ENCODE peak calls at places on chromosomes 3 and 15, in seven cellular contexts. One of them, this sample, is unnamed.

GRCh38 chr3:127100459-127101410 is 92.2 kb upstream of the PRR23E start:
- DNase-seq in heart left ventricle: no peak
- DNase-seq in IMR-90: no peak
- DNase-seq in ovary: no peak
- DNase-seq in gastrocnemius medialis: no peak
- DNase-seq in A549: no peak
- DNase-seq in HCT116: no peak
- DNase-seq in this sample: no peak

GRCh38 chr3:175885196-175885766 is 1026.1 kb downstream of the NAALADL2 start:
- DNase-seq in gastrocnemius medialis: no peak
- DNase-seq in A549: no peak
- DNase-seq in HCT116: no peak
- DNase-seq in ovary: no peak
- DNase-seq in IMR-90: no peak
- DNase-seq in heart left ventricle: no peak
- DNase-seq in this sample: no peak

GRCh38 chr3:45154641-45155147 is 8.5 kb upstream of the CDCP1 start:
- DNase-seq in gastrocnemius medialis: no peak
- DNase-seq in heart left ventricle: no peak
- DNase-seq in ovary: no peak
- DNase-seq in IMR-90: peak; percentile 69
- DNase-seq in HCT116: no peak
- DNase-seq in A549: no peak
- DNase-seq in this sample: no peak

GRCh38 chr3:179898024-179898423 is 138.7 kb downstream of the PEX5L start:
- DNase-seq in heart left ventricle: no peak
- DNase-seq in ovary: no peak
- DNase-seq in IMR-90: peak; percentile 55
- DNase-seq in gastrocnemius medialis: no peak
- DNase-seq in A549: peak; percentile 2
- DNase-seq in HCT116: peak; percentile 66
- DNase-seq in this sample: no peak

GRCh38 chr15:94021621-94022320 is 209.6 kb upstream of the MCTP2 start:
- DNase-seq in gastrocnemius medialis: no peak
- DNase-seq in IMR-90: no peak
- DNase-seq in A549: no peak
- DNase-seq in heart left ventricle: no peak
- DNase-seq in ovary: no peak
- DNase-seq in HCT116: no peak
- DNase-seq in this sample: no peak

GRCh38 chr15:57500256-57500655 is 91.4 kb upstream of the MYZAP start:
- DNase-seq in gastrocnemius medialis: no peak
- DNase-seq in HCT116: no peak
- DNase-seq in IMR-90: no peak
- DNase-seq in A549: no peak
- DNase-seq in heart left ventricle: no peak
- DNase-seq in ovary: no peak
- DNase-seq in this sample: no peak

GRCh38 chr3:107525101-107525953 is 2.6 kb downstream of the BBX start:
- DNase-seq in IMR-90: no peak
- DNase-seq in gastrocnemius medialis: peak; percentile 21
- DNase-seq in ovary: peak; percentile 46
- DNase-seq in heart left ventricle: peak; percentile 42
- DNase-seq in A549: no peak
- DNase-seq in HCT116: no peak
- DNase-seq in this sample: no peak

GRCh38 chr15:67049351-67050044 is 15.9 kb upstream of the SMAD3 start:
- DNase-seq in ovary: no peak
- DNase-seq in A549: no peak
- DNase-seq in IMR-90: peak; percentile 92
- DNase-seq in HCT116: no peak
- DNase-seq in gastrocnemius medialis: no peak
- DNase-seq in heart left ventricle: no peak
- DNase-seq in this sample: no peak

GRCh38 chr3:9861626-9862130 is 17.9 kb upstream of the RPUSD3 start:
- DNase-seq in HCT116: no peak
- DNase-seq in IMR-90: no peak
- DNase-seq in gastrocnemius medialis: no peak
- DNase-seq in heart left ventricle: no peak
- DNase-seq in ovary: no peak
- DNase-seq in A549: no peak
- DNase-seq in this sample: no peak

GRCh38 chr3:186760141-186760813 is 23.1 kb upstream of the EIF4A2 start:
- DNase-seq in HCT116: peak; percentile 84
- DNase-seq in ovary: no peak
- DNase-seq in A549: no peak
- DNase-seq in heart left ventricle: no peak
- DNase-seq in IMR-90: no peak
- DNase-seq in gastrocnemius medialis: no peak
- DNase-seq in this sample: no peak

GRCh38 chr3:195867631-195868335 is 40.6 kb downstream of the TNK2 start:
- DNase-seq in IMR-90: no peak
- DNase-seq in gastrocnemius medialis: peak; percentile 18
- DNase-seq in ovary: no peak
- DNase-seq in HCT116: no peak
- DNase-seq in A549: no peak
- DNase-seq in heart left ventricle: no peak
- DNase-seq in this sample: no peak

GRCh38 chr3:123067689-123068226 is 933 bp downstream of the PDIA5 start:
- DNase-seq in heart left ventricle: no peak
- DNase-seq in A549: peak; percentile 59
- DNase-seq in ovary: no peak
- DNase-seq in IMR-90: no peak
- DNase-seq in HCT116: no peak
- DNase-seq in gastrocnemius medialis: no peak
- DNase-seq in this sample: no peak

GRCh38 chr3:123069021-123069381 is 2.2 kb downstream of the PDIA5 start:
- DNase-seq in heart left ventricle: no peak
- DNase-seq in A549: no peak
- DNase-seq in gastrocnemius medialis: no peak
- DNase-seq in HCT116: no peak
- DNase-seq in ovary: no peak
- DNase-seq in IMR-90: no peak
- DNase-seq in this sample: no peak

GRCh38 chr3:123068227-123069020 is 1.6 kb downstream of the PDIA5 start:
- DNase-seq in A549: peak; percentile 60
- DNase-seq in ovary: no peak
- DNase-seq in heart left ventricle: no peak
- DNase-seq in gastrocnemius medialis: no peak
- DNase-seq in IMR-90: no peak
- DNase-seq in HCT116: peak; percentile 45
- DNase-seq in this sample: no peak

GRCh38 chr3:123066599-123066895 is 278 bp upstream of the PDIA5 start:
- DNase-seq in heart left ventricle: no peak
- DNase-seq in gastrocnemius medialis: no peak
- DNase-seq in IMR-90: no peak
- DNase-seq in ovary: no peak
- DNase-seq in HCT116: no peak
- DNase-seq in A549: no peak
- DNase-seq in this sample: no peak

GRCh38 chr3:123066896-123067688 is at the start of gene PDIA5:
- DNase-seq in HCT116: peak; percentile 77
- DNase-seq in IMR-90: peak; percentile 86
- DNase-seq in A549: peak; percentile 97
- DNase-seq in gastrocnemius medialis: peak; percentile 85
- DNase-seq in heart left ventricle: peak; percentile 92
- DNase-seq in ovary: peak; percentile 85
- DNase-seq in this sample: peak; percentile 82
- TF ChIP-seq POLR2A in HCT116: peak; percentile 70
- TF ChIP-seq POLR2A in IMR-90: peak; percentile 79
- TF ChIP-seq POLR2A in A549: peak; percentile 89
- TF ChIP-seq POLR2A in gastrocnemius medialis: peak; percentile 58
- TF ChIP-seq POLR2A in heart left ventricle: no peak
- TF ChIP-seq POLR2A in ovary: peak; percentile 77
- TF ChIP-seq POLR2A in this sample: peak; percentile 69

DNA sequence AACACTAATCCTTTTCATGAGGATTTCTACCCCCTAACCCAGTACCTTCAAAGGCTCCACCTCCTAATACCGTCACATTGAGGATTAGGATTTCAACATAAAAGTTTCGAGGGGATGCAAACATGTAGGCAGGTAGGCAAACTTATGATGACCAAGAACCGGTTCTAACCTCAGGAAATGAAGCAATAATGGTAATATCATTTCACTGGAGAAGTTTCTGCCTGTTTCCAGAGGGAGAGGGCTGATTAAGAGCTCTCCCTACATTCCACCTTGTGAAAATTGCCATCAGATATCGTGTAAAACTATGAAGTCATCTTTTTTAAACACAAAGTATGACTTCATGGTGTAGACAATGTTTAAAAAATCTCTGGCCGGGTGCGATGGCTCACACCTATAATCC is 31.6 kb downstream of the NKIRAS1 start:
- DNase-seq in HCT116: no peak
- DNase-seq in A549: no peak
- DNase-seq in heart left ventricle: no peak
- DNase-seq in gastrocnemius medialis: no peak
- DNase-seq in ovary: no peak
- DNase-seq in IMR-90: no peak
- DNase-seq in this sample: no peak
- H3K4me1 ChIP-seq in HCT116: no peaks in the 10 kb centered on the region
- H3K4me1 ChIP-seq in A549: peaks cover 13% of the 10 kb centered on the region
- H3K4me1 ChIP-seq in heart left ventricle: peaks cover 28% of the 10 kb centered on the region
- H3K4me1 ChIP-seq in gastrocnemius medialis: peaks cover 34% of the 10 kb centered on the region
- H3K4me1 ChIP-seq in ovary: no peaks in the 10 kb centered on the region
- H3K4me1 ChIP-seq in IMR-90: no peaks in the 10 kb centered on the region
- H3K4me1 ChIP-seq in this sample: no peaks in the 10 kb centered on the region

DNA sequence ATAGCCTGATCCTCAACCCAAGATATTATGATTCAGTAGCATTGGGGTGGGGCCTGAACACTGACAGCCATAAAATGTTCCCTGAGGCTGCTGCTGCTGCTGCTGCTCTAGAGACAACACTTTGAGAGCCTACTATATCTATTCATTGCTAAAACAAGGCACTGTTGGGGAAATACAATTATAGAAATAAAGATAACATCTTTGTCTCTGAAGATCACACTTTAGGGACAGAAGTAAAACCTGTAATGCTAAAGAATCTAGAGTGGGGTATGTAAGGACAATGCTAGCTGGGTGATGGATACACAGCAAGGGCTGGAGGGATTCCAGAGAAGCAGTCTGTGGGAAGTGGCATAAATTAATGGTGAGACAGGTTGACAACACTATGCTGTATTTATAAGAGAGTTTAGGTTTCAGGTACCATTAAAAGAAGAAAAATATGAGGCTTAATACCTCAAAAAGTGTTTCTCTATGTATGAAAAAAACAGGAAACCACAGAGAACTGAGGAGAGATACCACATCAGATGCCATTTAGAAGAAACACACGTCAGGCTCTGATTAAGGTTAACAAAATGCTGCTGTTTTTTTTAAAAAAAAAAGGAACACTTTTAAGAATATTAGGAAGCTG is 115.9 kb downstream of the CBLB start:
- DNase-seq in ovary: no peak
- DNase-seq in HCT116: no peak
- DNase-seq in heart left ventricle: no peak
- DNase-seq in A549: no peak
- DNase-seq in IMR-90: no peak
- DNase-seq in gastrocnemius medialis: no peak
- DNase-seq in this sample: no peak
- TF ChIP-seq POLR2A in ovary: no peak
- TF ChIP-seq POLR2A in HCT116: no peak
- TF ChIP-seq POLR2A in heart left ventricle: no peak
- TF ChIP-seq POLR2A in A549: no peak
- TF ChIP-seq POLR2A in IMR-90: no peak
- TF ChIP-seq POLR2A in gastrocnemius medialis: no peak
- TF ChIP-seq POLR2A in this sample: no peak

GRCh38 chr3:72265250-72265649 is 480.3 kb upstream of the PROK2 start:
- DNase-seq in IMR-90: no peak
- DNase-seq in ovary: no peak
- DNase-seq in HCT116: peak; percentile 21
- DNase-seq in gastrocnemius medialis: no peak
- DNase-seq in A549: no peak
- DNase-seq in heart left ventricle: no peak
- DNase-seq in this sample: no peak
- H3K4me1 ChIP-seq in IMR-90: peaks cover 5% of the 10 kb centered on the region
- H3K4me1 ChIP-seq in ovary: peaks cover 21% of the 10 kb centered on the region
- H3K4me1 ChIP-seq in HCT116: peaks cover 5% of the 10 kb centered on the region
- H3K4me1 ChIP-seq in gastrocnemius medialis: peaks cover 2% of the 10 kb centered on the region
- H3K4me1 ChIP-seq in A549: peaks cover 8% of the 10 kb centered on the region
- H3K4me1 ChIP-seq in heart left ventricle: peaks cover 16% of the 10 kb centered on the region
- H3K4me1 ChIP-seq in this sample: no peaks in the 10 kb centered on the region

DNA sequence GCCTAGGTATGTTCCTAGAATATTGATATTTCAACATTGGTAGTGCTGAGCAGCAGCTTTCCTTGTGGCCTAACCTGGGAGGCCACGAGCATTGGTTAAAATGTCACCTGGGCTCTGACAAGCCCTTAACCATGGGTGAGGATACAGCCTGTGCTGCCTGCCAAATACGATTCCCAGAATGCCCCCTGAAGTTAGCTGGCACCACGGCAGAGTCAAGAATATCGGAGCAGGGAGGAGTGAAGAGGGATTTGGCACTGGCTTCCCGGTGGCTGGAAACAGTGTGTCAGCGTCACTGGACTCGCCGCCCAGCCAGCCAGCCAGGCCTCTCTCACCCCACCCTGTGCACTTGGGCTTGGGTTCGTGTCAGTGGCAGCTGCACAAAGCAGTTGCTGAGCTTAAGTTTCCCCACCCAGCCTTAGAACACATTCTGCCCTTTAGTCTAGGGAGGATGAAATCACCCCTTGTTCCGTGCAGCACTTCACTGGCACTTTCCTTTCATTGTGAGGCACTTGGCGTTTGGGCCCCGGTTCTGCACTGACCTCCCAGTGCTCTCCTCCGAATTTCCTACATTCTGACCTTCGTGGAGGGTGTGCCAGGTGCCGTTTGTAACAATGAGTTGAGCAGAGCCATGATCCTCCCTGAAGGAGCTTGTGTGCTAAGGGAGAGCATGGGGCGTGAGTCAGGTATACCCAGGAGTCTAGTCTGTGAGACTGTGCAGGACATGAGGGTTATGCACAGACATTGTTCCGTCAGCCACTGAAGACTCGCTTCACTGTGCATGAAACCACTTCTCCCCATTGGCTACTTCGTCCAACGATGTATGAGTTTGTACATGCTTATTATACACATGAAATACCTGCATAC is 152.8 kb upstream of the BHLHE40 start:
- DNase-seq in A549: peak; percentile 21
- DNase-seq in gastrocnemius medialis: peak; percentile 90
- DNase-seq in ovary: no peak
- DNase-seq in HCT116: no peak
- DNase-seq in heart left ventricle: peak; percentile 87
- DNase-seq in IMR-90: no peak
- DNase-seq in this sample: peak; percentile 69
- TF ChIP-seq POLR2A in A549: no peak
- TF ChIP-seq POLR2A in gastrocnemius medialis: peak; percentile 67
- TF ChIP-seq POLR2A in ovary: no peak
- TF ChIP-seq POLR2A in HCT116: no peak
- TF ChIP-seq POLR2A in heart left ventricle: no peak
- TF ChIP-seq POLR2A in IMR-90: no peak
- TF ChIP-seq POLR2A in this sample: no peak

DNA sequence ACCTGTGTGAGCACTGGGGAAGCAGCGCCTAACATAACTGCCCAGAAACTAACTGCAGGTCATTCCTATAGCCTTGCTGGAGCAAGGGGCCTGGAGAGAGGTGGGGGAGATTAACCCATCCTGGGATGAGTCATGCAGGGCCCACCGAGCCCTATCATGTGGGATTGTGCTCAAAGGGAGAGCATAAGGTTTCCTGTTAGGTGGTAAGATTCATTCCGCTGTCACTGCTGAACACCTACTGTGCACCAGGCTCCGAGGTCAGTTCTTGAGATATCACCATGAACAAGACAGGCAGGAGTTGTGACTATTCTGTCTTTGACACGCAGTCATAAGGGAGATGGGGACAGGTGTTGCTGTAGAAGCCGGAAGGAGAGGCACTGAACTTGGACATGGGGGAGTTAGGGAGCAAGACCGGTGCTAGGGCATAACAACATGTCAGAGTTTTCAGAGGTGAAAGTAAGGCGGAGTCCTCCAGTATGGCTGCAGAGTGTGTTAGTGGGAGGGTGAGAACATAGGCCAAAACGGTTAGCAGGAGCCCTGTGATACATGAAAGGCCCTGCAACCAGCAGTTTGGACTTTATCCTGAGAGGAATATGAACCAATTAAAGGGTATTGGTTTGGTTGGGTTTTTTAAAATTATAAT is 2.4 kb downstream of the SLC25A38 start:
- DNase-seq in A549: no peak
- DNase-seq in HCT116: no peak
- DNase-seq in ovary: no peak
- DNase-seq in gastrocnemius medialis: no peak
- DNase-seq in IMR-90: no peak
- DNase-seq in heart left ventricle: no peak
- DNase-seq in this sample: no peak
- H3K4me1 ChIP-seq in A549: peaks cover 18% of the 10 kb centered on the region
- H3K4me1 ChIP-seq in HCT116: peaks cover 9% of the 10 kb centered on the region
- H3K4me1 ChIP-seq in ovary: peaks cover 10% of the 10 kb centered on the region
- H3K4me1 ChIP-seq in gastrocnemius medialis: peaks cover 14% of the 10 kb centered on the region
- H3K4me1 ChIP-seq in IMR-90: peaks cover 5% of the 10 kb centered on the region
- H3K4me1 ChIP-seq in heart left ventricle: peaks cover 32% of the 10 kb centered on the region
- H3K4me1 ChIP-seq in this sample: no peaks in the 10 kb centered on the region

This sample was measured in tibial nerve.